ENCODE peak calls at places on chromosomes 2 and 18, in six cellular contexts. One of them, this sample, is unnamed.

GRCh38 chr2:101999122-101999789 is 7.5 kb downstream of the IL1R2 start:
- ATAC-seq in naive thymus-derived CD4-positive, alpha-beta T cell: no peak
- ATAC-seq in Right ventricle myocardium inferior: no peak
- ATAC-seq in aorta: no peak
- ATAC-seq in heart left ventricle: no peak
- ATAC-seq in stimulated activated naive B cell treated with anti-CD40 and anti-IgM and Interleukin-4, amounts not matched to agents 10 μg/mL and 1 μg/mL and 100 μg/mL, for 72 hours: no peak
- ATAC-seq in this sample: no peak

GRCh38 chr2:84071050-84071449 is 388.0 kb downstream of the SUCLG1 start:
- ATAC-seq in aorta: no peak
- ATAC-seq in Right ventricle myocardium inferior: no peak
- ATAC-seq in naive thymus-derived CD4-positive, alpha-beta T cell: no peak
- ATAC-seq in stimulated activated naive B cell treated with anti-CD40 and anti-IgM and Interleukin-4, amounts not matched to agents 10 μg/mL and 1 μg/mL and 100 μg/mL, for 72 hours: no peak
- ATAC-seq in heart left ventricle: no peak
- ATAC-seq in this sample: no peak

GRCh38 chr18:75221397-75221796 is 10.8 kb downstream of the TSHZ1 start:
- ATAC-seq in aorta: no peak
- ATAC-seq in Right ventricle myocardium inferior: no peak
- ATAC-seq in stimulated activated naive B cell treated with anti-CD40 and anti-IgM and Interleukin-4, amounts not matched to agents 10 μg/mL and 1 μg/mL and 100 μg/mL, for 72 hours: no peak
- ATAC-seq in heart left ventricle: no peak
- ATAC-seq in naive thymus-derived CD4-positive, alpha-beta T cell: no peak
- ATAC-seq in this sample: no peak

GRCh38 chr18:46787674-46788073 is 30.8 kb upstream of the ST8SIA5 start:
- ATAC-seq in aorta: no peak
- ATAC-seq in naive thymus-derived CD4-positive, alpha-beta T cell: no peak
- ATAC-seq in Right ventricle myocardium inferior: no peak
- ATAC-seq in stimulated activated naive B cell treated with anti-CD40 and anti-IgM and Interleukin-4, amounts not matched to agents 10 μg/mL and 1 μg/mL and 100 μg/mL, for 72 hours: no peak
- ATAC-seq in heart left ventricle: no peak
- ATAC-seq in this sample: no peak

GRCh38 chr18:75201936-75202335 is 7.0 kb downstream of the PTGR3 start:
- ATAC-seq in heart left ventricle: no peak
- ATAC-seq in Right ventricle myocardium inferior: no peak
- ATAC-seq in naive thymus-derived CD4-positive, alpha-beta T cell: no peak
- ATAC-seq in stimulated activated naive B cell treated with anti-CD40 and anti-IgM and Interleukin-4, amounts not matched to agents 10 μg/mL and 1 μg/mL and 100 μg/mL, for 72 hours: no peak
- ATAC-seq in aorta: no peak
- ATAC-seq in this sample: no peak

GRCh38 chr2:65055427-65056214 is 595 bp upstream of the CEP68 start:
- ATAC-seq in aorta: peak; percentile 52
- ATAC-seq in stimulated activated naive B cell treated with anti-CD40 and anti-IgM and Interleukin-4, amounts not matched to agents 10 μg/mL and 1 μg/mL and 100 μg/mL, for 72 hours: peak; percentile 45
- ATAC-seq in heart left ventricle: peak; percentile 31
- ATAC-seq in Right ventricle myocardium inferior: peak; percentile 8
- ATAC-seq in naive thymus-derived CD4-positive, alpha-beta T cell: peak; percentile 49
- ATAC-seq in this sample: peak; percentile 29

GRCh38 chr2:228059735-228060134 is 121.8 kb downstream of the SPHKAP start:
- ATAC-seq in Right ventricle myocardium inferior: peak; percentile 87
- ATAC-seq in stimulated activated naive B cell treated with anti-CD40 and anti-IgM and Interleukin-4, amounts not matched to agents 10 μg/mL and 1 μg/mL and 100 μg/mL, for 72 hours: no peak
- ATAC-seq in naive thymus-derived CD4-positive, alpha-beta T cell: no peak
- ATAC-seq in heart left ventricle: peak; percentile 70
- ATAC-seq in aorta: no peak
- ATAC-seq in this sample: no peak

GRCh38 chr18:47883771-47884413 is 46.6 kb downstream of the SMAD2 start:
- ATAC-seq in naive thymus-derived CD4-positive, alpha-beta T cell: no peak
- ATAC-seq in aorta: no peak
- ATAC-seq in heart left ventricle: peak; percentile 55
- ATAC-seq in stimulated activated naive B cell treated with anti-CD40 and anti-IgM and Interleukin-4, amounts not matched to agents 10 μg/mL and 1 μg/mL and 100 μg/mL, for 72 hours: no peak
- ATAC-seq in Right ventricle myocardium inferior: no peak
- ATAC-seq in this sample: no peak

GRCh38 chr18:3180325-3180724 is 39.4 kb downstream of the MYOM1 start:
- ATAC-seq in heart left ventricle: peak; percentile 6
- ATAC-seq in naive thymus-derived CD4-positive, alpha-beta T cell: no peak
- ATAC-seq in aorta: no peak
- ATAC-seq in stimulated activated naive B cell treated with anti-CD40 and anti-IgM and Interleukin-4, amounts not matched to agents 10 μg/mL and 1 μg/mL and 100 μg/mL, for 72 hours: no peak
- ATAC-seq in Right ventricle myocardium inferior: no peak
- ATAC-seq in this sample: no peak

GRCh38 chr2:228224410-228224809 is 42.9 kb upstream of the SPHKAP start:
- ATAC-seq in naive thymus-derived CD4-positive, alpha-beta T cell: no peak
- ATAC-seq in Right ventricle myocardium inferior: no peak
- ATAC-seq in aorta: no peak
- ATAC-seq in stimulated activated naive B cell treated with anti-CD40 and anti-IgM and Interleukin-4, amounts not matched to agents 10 μg/mL and 1 μg/mL and 100 μg/mL, for 72 hours: no peak
- ATAC-seq in heart left ventricle: no peak
- ATAC-seq in this sample: no peak

GRCh38 chr2:45890819-45891218 is 239.3 kb downstream of the PRKCE start:
- ATAC-seq in aorta: no peak
- ATAC-seq in stimulated activated naive B cell treated with anti-CD40 and anti-IgM and Interleukin-4, amounts not matched to agents 10 μg/mL and 1 μg/mL and 100 μg/mL, for 72 hours: no peak
- ATAC-seq in heart left ventricle: no peak
- ATAC-seq in naive thymus-derived CD4-positive, alpha-beta T cell: peak; percentile 71
- ATAC-seq in Right ventricle myocardium inferior: no peak
- ATAC-seq in this sample: no peak